ENCODE peak calls at places on chromosomes 5 and 9, in seven cellular contexts. Q is mesenchymal stem cell, N is tibial nerve, D is cardiac muscle cell, O is lung, P is left ventricle myocardium inferior, B is HepG2. W is an unnamed sample. For H3K9me3 and H3K4me1, the result is how much of the 10 kb centered on the place peaks cover.

GRCh38 chr9:110752766-110753165 is 84.2 kb downstream of the MUSK start:
- DNase-seq in B (no peak), Q (peak), N (no peak), D (no peak), P (no peak), O (no peak), W (no peak)

GRCh38 chr5:71384706-71385105 is 70.7 kb upstream of the BDP1 start:
- DNase-seq in D (no peak), O (no peak), N (no peak), Q (no peak), P (no peak), B (no peak), W (no peak)

GRCh38 chr9:18056993-18057369 is 417.0 kb upstream of the ADAMTSL1 start:
- DNase-seq in B (no peak), N (no peak), O (no peak), D (no peak), P (no peak), Q (no peak), W (no peak)

GRCh38 chr5:6260846-6261245 is 117.5 kb downstream of the MED10 start:
- DNase-seq in Q (no peak), P (no peak), O (peak), B (no peak), N (no peak), D (no peak), W (no peak)

GRCh38 chr5:171317225-171317624 is 8.2 kb downstream of the TLX3 start:
- DNase-seq in Q (no peak), B (no peak), N (no peak), D (no peak), O (no peak), P (no peak), W (no peak)

GRCh38 chr9:85858351-85858750 is 82.6 kb upstream of the NAA35 start:
- DNase-seq in Q (no peak), O (no peak), P (no peak), B (no peak), D (no peak), N (no peak), W (no peak)

GRCh38 chr9:132181796-132182521 is 20.1 kb downstream of the NTNG2 start:
- DNase-seq in Q (no peak), O (no peak), B (no peak), P (peak), D (no peak), N (peak), W (no peak)

GRCh38 chr9:133323211-133323610 is 12.8 kb downstream of the SURF6 start:
- DNase-seq in N (no peak), O (no peak), Q (no peak), D (no peak), B (no peak), P (no peak), W (no peak)

GRCh38 chr5:80797428-80798024 is 142.7 kb upstream of the DHFR start:
- DNase-seq in P (no peak), N (no peak), O (no peak), Q (no peak), B (no peak), D (no peak), W (no peak)

DNA sequence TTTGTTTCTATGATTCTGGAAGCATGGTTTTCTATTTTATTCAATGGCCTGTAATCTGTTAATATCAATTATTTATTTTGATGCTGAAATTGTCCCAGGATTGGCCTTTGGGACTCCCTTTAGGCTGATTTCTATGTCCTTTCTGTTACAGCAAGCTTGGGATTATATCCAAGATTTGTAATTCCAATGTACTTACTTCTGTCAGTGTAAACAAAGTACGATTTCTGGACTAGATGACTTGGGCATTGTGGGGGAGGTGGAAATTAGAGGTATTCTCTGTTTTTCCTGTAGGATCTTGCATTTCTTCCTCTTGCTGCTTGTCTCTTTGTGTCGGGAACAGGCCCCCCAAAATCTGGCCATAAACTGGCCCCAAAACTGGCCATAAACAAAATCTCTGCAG is 3.7 kb downstream of the PCDHGA12 start:
- DNase-seq in N (no peak), D (no peak), Q (no peak), O (no peak), B (no peak), P (no peak), W (no peak)
- H3K9me3 ChIP-seq in N (under half), D (under half), Q (under half), O (under half), B (under half), P (half or more), W (under half)

GRCh38 chr9:107991581-107991980 is 502.0 kb upstream of the KLF4 start:
- DNase-seq in B (no peak), Q (no peak), D (no peak), N (no peak), O (no peak), P (no peak), W (no peak)

GRCh38 chr9:107989099-107989498 is 499.5 kb upstream of the KLF4 start:
- DNase-seq in O (no peak), P (no peak), Q (no peak), B (no peak), D (no peak), N (no peak), W (no peak)

GRCh38 chr9:107989544-107989943 is 500.0 kb upstream of the KLF4 start:
- DNase-seq in P (no peak), Q (peak), O (peak), D (no peak), N (peak), B (no peak), W (no peak)

GRCh38 chr9:107994638-107995037 is 505.1 kb upstream of the KLF4 start:
- DNase-seq in Q (no peak), N (no peak), P (no peak), B (no peak), O (no peak), D (no peak), W (no peak)

GRCh38 chr9:107992269-107992668 is 502.7 kb upstream of the KLF4 start:
- DNase-seq in P (no peak), N (no peak), Q (no peak), B (no peak), O (no peak), D (no peak), W (no peak)
- H3K4me1 ChIP-seq in P (under half), N (under half), Q (under half), B (under half), O (under half), D (under half), W (under half)

GRCh38 chr5:66689522-66690220 is 93.5 kb downstream of the MAST4 start:
- DNase-seq in B (no peak), Q (no peak), D (no peak), O (no peak), P (no peak), N (no peak), W (no peak)

GRCh38 chr5:66697796-66698564 is 101.8 kb downstream of the MAST4 start:
- DNase-seq in N (no peak), Q (no peak), O (no peak), D (no peak), P (no peak), B (no peak), W (no peak)

GRCh38 chr5:66694036-66694435 is 97.8 kb downstream of the MAST4 start:
- DNase-seq in B (no peak), Q (no peak), D (no peak), O (no peak), N (no peak), P (no peak), W (no peak)
- H3K9me3 ChIP-seq in B (under half), Q (under half), D (under half), O (under half), N (under half), P (under half), W (under half)

DNA sequence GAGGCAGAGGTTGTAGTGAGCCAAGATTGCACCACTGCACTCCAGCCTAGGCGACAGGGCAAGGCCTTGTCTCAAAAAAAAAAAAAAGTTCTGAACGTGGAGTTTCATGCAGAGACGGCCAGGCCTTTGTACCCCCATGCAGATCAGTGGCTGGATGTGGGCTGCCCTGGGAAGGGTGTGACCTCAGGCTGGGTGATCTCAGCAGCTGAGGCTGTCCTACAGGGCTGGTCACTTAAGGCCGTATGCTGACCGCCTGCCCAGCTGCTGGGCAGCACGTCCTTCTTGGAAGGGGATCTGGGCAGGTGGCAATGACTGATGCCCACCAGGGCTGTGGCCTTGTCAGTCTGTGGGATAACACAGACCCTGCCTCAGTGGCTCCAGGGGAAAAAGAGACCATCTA is 37.2 kb upstream of the GRHPR start:
- DNase-seq in D (no peak), O (no peak), N (no peak), P (no peak), B (no peak), Q (no peak), W (no peak)
- H3K4me1 ChIP-seq in D (under half), O (under half), N (under half), P (under half), B (under half), Q (under half), W (under half)

DNA sequence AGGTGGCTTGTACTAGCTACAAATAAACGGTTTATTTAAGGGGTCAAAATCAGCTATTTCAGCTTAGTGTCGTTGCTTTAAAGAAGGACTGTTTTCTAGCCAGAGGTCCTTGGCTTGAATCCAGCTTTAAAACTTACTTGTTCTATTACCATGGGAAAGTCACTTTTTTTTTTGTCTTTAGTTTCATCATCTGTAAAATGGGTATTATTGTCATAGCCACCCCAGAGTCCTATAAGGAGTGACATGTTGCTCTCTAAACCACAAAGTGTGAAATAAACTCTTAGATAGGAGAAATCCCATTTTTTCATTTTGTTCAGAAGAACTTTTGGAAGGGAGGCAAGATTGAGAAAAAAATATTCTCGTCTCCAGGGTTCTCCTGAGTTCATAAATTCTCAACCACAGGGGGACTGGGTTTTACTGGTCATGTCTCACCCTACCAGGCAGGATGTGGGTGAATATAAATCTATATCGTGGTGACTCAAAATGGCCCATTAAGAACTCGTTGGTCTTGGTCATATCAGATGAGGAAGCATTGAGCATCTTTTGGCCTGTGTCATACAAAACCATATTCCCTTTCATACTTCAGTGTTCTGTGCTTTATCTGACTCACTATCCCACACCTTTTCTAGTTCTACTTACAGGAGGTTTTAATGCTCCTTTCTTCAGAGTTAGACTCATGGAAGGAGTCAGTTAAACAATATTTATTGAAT is 202.7 kb upstream of the NR3C1 start:
- DNase-seq in D (no peak), P (no peak), N (no peak), O (no peak), Q (no peak), B (no peak), W (no peak)
- H3K9me3 ChIP-seq in D (under half), P (under half), N (under half), O (under half), Q (under half), B (under half), W (under half)